ENCODE peak calls at places on chromosomes 7 and 10, in five cellular contexts. One of them, this sample, is unnamed.

GRCh38 chr7:157521752-157522151 is 184.9 kb downstream of the DNAJB6 start:
- DNase-seq in SHP77 treated with DMSO at 0.1 percent for 48 hours: no peak
- DNase-seq in GM12864: no peak
- DNase-seq in GOT3: no peak
- DNase-seq in activated T-cell treated with anti-CD3 and anti-CD28 coated beads for 4 hours: no peak
- DNase-seq in this sample: no peak

GRCh38 chr7:29921404-29922010 is 68.1 kb downstream of the SCRN1 start:
- DNase-seq in GOT3: no peak
- DNase-seq in SHP77 treated with DMSO at 0.1 percent for 48 hours: peak
- DNase-seq in GM12864: peak
- DNase-seq in activated T-cell treated with anti-CD3 and anti-CD28 coated beads for 4 hours: peak
- DNase-seq in this sample: no peak

GRCh38 chr7:158110034-158110590 is 477.5 kb downstream of the PTPRN2 start:
- DNase-seq in GOT3: no peak
- DNase-seq in activated T-cell treated with anti-CD3 and anti-CD28 coated beads for 4 hours: no peak
- DNase-seq in SHP77 treated with DMSO at 0.1 percent for 48 hours: no peak
- DNase-seq in GM12864: no peak
- DNase-seq in this sample: no peak

GRCh38 chr7:28815369-28815927 is 142.7 kb downstream of the TRIL start:
- DNase-seq in SHP77 treated with DMSO at 0.1 percent for 48 hours: no peak
- DNase-seq in activated T-cell treated with anti-CD3 and anti-CD28 coated beads for 4 hours: no peak
- DNase-seq in GOT3: no peak
- DNase-seq in GM12864: no peak
- DNase-seq in this sample: no peak

GRCh38 chr7:101814996-101815825 is 2.2 kb upstream of the CUX1 start:
- DNase-seq in activated T-cell treated with anti-CD3 and anti-CD28 coated beads for 4 hours: peak
- DNase-seq in SHP77 treated with DMSO at 0.1 percent for 48 hours: no peak
- DNase-seq in GM12864: no peak
- DNase-seq in GOT3: no peak
- DNase-seq in this sample: no peak

GRCh38 chr7:66167773-66168367 is 37.3 kb upstream of the TPST1 start:
- DNase-seq in SHP77 treated with DMSO at 0.1 percent for 48 hours: peak
- DNase-seq in activated T-cell treated with anti-CD3 and anti-CD28 coated beads for 4 hours: no peak
- DNase-seq in GOT3: no peak
- DNase-seq in GM12864: no peak
- DNase-seq in this sample: no peak

GRCh38 chr7:71239517-71239916 is 107.6 kb downstream of the GALNT17 start:
- DNase-seq in GOT3: no peak
- DNase-seq in GM12864: no peak
- DNase-seq in activated T-cell treated with anti-CD3 and anti-CD28 coated beads for 4 hours: no peak
- DNase-seq in SHP77 treated with DMSO at 0.1 percent for 48 hours: no peak
- DNase-seq in this sample: no peak

GRCh38 chr7:101466871-101467270 is 104.2 kb downstream of the COL26A1 start:
- DNase-seq in GOT3: no peak
- DNase-seq in activated T-cell treated with anti-CD3 and anti-CD28 coated beads for 4 hours: no peak
- DNase-seq in SHP77 treated with DMSO at 0.1 percent for 48 hours: no peak
- DNase-seq in GM12864: no peak
- DNase-seq in this sample: no peak

GRCh38 chr7:46741924-46742607 is 821.0 kb upstream of the IGFBP3 start:
- DNase-seq in GM12864: no peak
- DNase-seq in activated T-cell treated with anti-CD3 and anti-CD28 coated beads for 4 hours: no peak
- DNase-seq in GOT3: no peak
- DNase-seq in SHP77 treated with DMSO at 0.1 percent for 48 hours: no peak
- DNase-seq in this sample: no peak

GRCh38 chr7:80630611-80631010 is 7.8 kb upstream of the CD36 start:
- DNase-seq in GM12864: no peak
- DNase-seq in SHP77 treated with DMSO at 0.1 percent for 48 hours: no peak
- DNase-seq in GOT3: no peak
- DNase-seq in activated T-cell treated with anti-CD3 and anti-CD28 coated beads for 4 hours: no peak
- DNase-seq in this sample: no peak

GRCh38 chr10:5033061-5033770 is 29.6 kb upstream of the AKR1C2 start:
- DNase-seq in activated T-cell treated with anti-CD3 and anti-CD28 coated beads for 4 hours: no peak
- DNase-seq in GOT3: no peak
- DNase-seq in GM12864: no peak
- DNase-seq in SHP77 treated with DMSO at 0.1 percent for 48 hours: no peak
- DNase-seq in this sample: no peak

GRCh38 chr10:18610517-18610916 is 40.9 kb downstream of the NSUN6 start:
- DNase-seq in GM12864: no peak
- DNase-seq in SHP77 treated with DMSO at 0.1 percent for 48 hours: peak
- DNase-seq in activated T-cell treated with anti-CD3 and anti-CD28 coated beads for 4 hours: no peak
- DNase-seq in GOT3: no peak
- DNase-seq in this sample: no peak

GRCh38 chr10:81874878-81875679 is at the start of gene NRG3:
- DNase-seq in activated T-cell treated with anti-CD3 and anti-CD28 coated beads for 4 hours: no peak
- DNase-seq in SHP77 treated with DMSO at 0.1 percent for 48 hours: no peak
- DNase-seq in GM12864: no peak
- DNase-seq in GOT3: no peak
- DNase-seq in this sample: no peak

GRCh38 chr7:109890622-109891021 is 1200.3 kb upstream of the LRRN3 start:
- DNase-seq in activated T-cell treated with anti-CD3 and anti-CD28 coated beads for 4 hours: no peak
- DNase-seq in SHP77 treated with DMSO at 0.1 percent for 48 hours: no peak
- DNase-seq in GOT3: no peak
- DNase-seq in GM12864: no peak
- DNase-seq in this sample: no peak

GRCh38 chr10:689433-690226 is at the start of gene DIP2C:
- DNase-seq in GM12864: no peak
- DNase-seq in activated T-cell treated with anti-CD3 and anti-CD28 coated beads for 4 hours: no peak
- DNase-seq in SHP77 treated with DMSO at 0.1 percent for 48 hours: peak
- DNase-seq in GOT3: peak
- DNase-seq in this sample: no peak

GRCh38 chr7:102154425-102154824 is 132.2 kb upstream of the SH2B2 start:
- DNase-seq in GOT3: no peak
- DNase-seq in activated T-cell treated with anti-CD3 and anti-CD28 coated beads for 4 hours: no peak
- DNase-seq in GM12864: no peak
- DNase-seq in SHP77 treated with DMSO at 0.1 percent for 48 hours: no peak
- DNase-seq in this sample: no peak

GRCh38 chr7:42262907-42263466 is 26.0 kb upstream of the GLI3 start:
- DNase-seq in activated T-cell treated with anti-CD3 and anti-CD28 coated beads for 4 hours: no peak
- DNase-seq in GM12864: no peak
- DNase-seq in SHP77 treated with DMSO at 0.1 percent for 48 hours: no peak
- DNase-seq in GOT3: no peak
- DNase-seq in this sample: no peak

This sample was measured in cortex of kidney.